ENCODE peak calls at places on chromosomes 11 and 22, in eight cellular contexts. One of them, this sample, is unnamed.

GRCh38 chr11:61896665-61897386 is 5.5 kb upstream of the FADS3 start:
- DNase-seq in HFF-Myc: no peak
- DNase-seq in fibroblast of villous mesenchyme: no peak
- DNase-seq in neural progenitor cell: no peak
- DNase-seq in colonic mucosa: no peak
- DNase-seq in cardiac fibroblast: no peak
- DNase-seq in upper lobe of right lung: no peak
- DNase-seq in tibial artery: no peak
- DNase-seq in this sample: no peak

GRCh38 chr11:100776212-100776896 is 89.3 kb downstream of the ARHGAP42 start:
- DNase-seq in HFF-Myc: no peak
- DNase-seq in fibroblast of villous mesenchyme: no peak
- DNase-seq in neural progenitor cell: no peak
- DNase-seq in colonic mucosa: no peak
- DNase-seq in cardiac fibroblast: peak
- DNase-seq in upper lobe of right lung: no peak
- DNase-seq in tibial artery: no peak
- DNase-seq in this sample: no peak

GRCh38 chr22:49608660-49609059 is 219.0 kb downstream of the BRD1 start:
- DNase-seq in HFF-Myc: no peak
- DNase-seq in fibroblast of villous mesenchyme: no peak
- DNase-seq in neural progenitor cell: no peak
- DNase-seq in colonic mucosa: no peak
- DNase-seq in cardiac fibroblast: no peak
- DNase-seq in upper lobe of right lung: no peak
- DNase-seq in tibial artery: peak
- DNase-seq in this sample: no peak

GRCh38 chr11:16558499-16558898 is 179.9 kb upstream of the C11orf58 start:
- DNase-seq in HFF-Myc: no peak
- DNase-seq in fibroblast of villous mesenchyme: no peak
- DNase-seq in neural progenitor cell: no peak
- DNase-seq in colonic mucosa: no peak
- DNase-seq in cardiac fibroblast: no peak
- DNase-seq in upper lobe of right lung: no peak
- DNase-seq in tibial artery: no peak
- DNase-seq in this sample: no peak

GRCh38 chr11:70220136-70220535 is 17.0 kb downstream of the FADD start:
- DNase-seq in HFF-Myc: no peak
- DNase-seq in fibroblast of villous mesenchyme: no peak
- DNase-seq in neural progenitor cell: no peak
- DNase-seq in colonic mucosa: no peak
- DNase-seq in cardiac fibroblast: no peak
- DNase-seq in upper lobe of right lung: no peak
- DNase-seq in tibial artery: no peak
- DNase-seq in this sample: no peak

GRCh38 chr11:63937713-63938480 is 905 bp upstream of the NAA40 start:
- DNase-seq in HFF-Myc: no peak
- DNase-seq in fibroblast of villous mesenchyme: no peak
- DNase-seq in neural progenitor cell: peak
- DNase-seq in colonic mucosa: peak
- DNase-seq in cardiac fibroblast: no peak
- DNase-seq in upper lobe of right lung: no peak
- DNase-seq in tibial artery: no peak
- DNase-seq in this sample: no peak

GRCh38 chr22:21921184-21921721 is 31.4 kb downstream of the PPM1F start:
- DNase-seq in HFF-Myc: no peak
- DNase-seq in fibroblast of villous mesenchyme: no peak
- DNase-seq in neural progenitor cell: no peak
- DNase-seq in colonic mucosa: no peak
- DNase-seq in cardiac fibroblast: no peak
- DNase-seq in upper lobe of right lung: no peak
- DNase-seq in tibial artery: no peak
- DNase-seq in this sample: no peak

GRCh38 chr22:50319503-50319951 is 7.3 kb downstream of the DENND6B start:
- DNase-seq in HFF-Myc: no peak
- DNase-seq in fibroblast of villous mesenchyme: no peak
- DNase-seq in neural progenitor cell: no peak
- DNase-seq in colonic mucosa: no peak
- DNase-seq in cardiac fibroblast: no peak
- DNase-seq in upper lobe of right lung: peak
- DNase-seq in tibial artery: no peak
- DNase-seq in this sample: no peak

GRCh38 chr11:3857628-3858027 is 2.2 kb downstream of the STIM1 start:
- DNase-seq in HFF-Myc: no peak
- DNase-seq in fibroblast of villous mesenchyme: no peak
- DNase-seq in neural progenitor cell: no peak
- DNase-seq in colonic mucosa: no peak
- DNase-seq in cardiac fibroblast: no peak
- DNase-seq in upper lobe of right lung: no peak
- DNase-seq in tibial artery: no peak
- DNase-seq in this sample: no peak

GRCh38 chr11:120236169-120237107 is 3.5 kb upstream of the POU2F3 start:
- DNase-seq in HFF-Myc: peak
- DNase-seq in fibroblast of villous mesenchyme: no peak
- DNase-seq in neural progenitor cell: no peak
- DNase-seq in colonic mucosa: no peak
- DNase-seq in cardiac fibroblast: no peak
- DNase-seq in upper lobe of right lung: no peak
- DNase-seq in tibial artery: no peak
- DNase-seq in this sample: no peak

GRCh38 chr11:119680899-119681370 is 48.1 kb downstream of the NECTIN1 start:
- DNase-seq in HFF-Myc: no peak
- DNase-seq in fibroblast of villous mesenchyme: no peak
- DNase-seq in neural progenitor cell: no peak
- DNase-seq in colonic mucosa: no peak
- DNase-seq in cardiac fibroblast: peak
- DNase-seq in upper lobe of right lung: no peak
- DNase-seq in tibial artery: no peak
- DNase-seq in this sample: no peak

GRCh38 chr11:19460718-19461405 is 220.1 kb upstream of the E2F8 start:
- DNase-seq in HFF-Myc: no peak
- DNase-seq in fibroblast of villous mesenchyme: peak
- DNase-seq in neural progenitor cell: no peak
- DNase-seq in colonic mucosa: peak
- DNase-seq in cardiac fibroblast: peak
- DNase-seq in upper lobe of right lung: no peak
- DNase-seq in tibial artery: no peak
- DNase-seq in this sample: no peak

GRCh38 chr11:120633630-120634374 is 122.3 kb downstream of the GRIK4 start:
- DNase-seq in HFF-Myc: no peak
- DNase-seq in fibroblast of villous mesenchyme: no peak
- DNase-seq in neural progenitor cell: no peak
- DNase-seq in colonic mucosa: no peak
- DNase-seq in cardiac fibroblast: no peak
- DNase-seq in upper lobe of right lung: no peak
- DNase-seq in tibial artery: no peak
- DNase-seq in this sample: no peak

GRCh38 chr11:1812274-1812673 is 22.5 kb upstream of the SYT8 start:
- DNase-seq in HFF-Myc: no peak
- DNase-seq in fibroblast of villous mesenchyme: no peak
- DNase-seq in neural progenitor cell: no peak
- DNase-seq in colonic mucosa: no peak
- DNase-seq in cardiac fibroblast: no peak
- DNase-seq in upper lobe of right lung: no peak
- DNase-seq in tibial artery: no peak
- DNase-seq in this sample: no peak

GRCh38 chr22:23147632-23148387 is 2.5 kb downstream of the RAB36 start:
- DNase-seq in HFF-Myc: no peak
- DNase-seq in fibroblast of villous mesenchyme: peak
- DNase-seq in neural progenitor cell: no peak
- DNase-seq in colonic mucosa: no peak
- DNase-seq in cardiac fibroblast: peak
- DNase-seq in upper lobe of right lung: no peak
- DNase-seq in tibial artery: no peak
- DNase-seq in this sample: no peak

GRCh38 chr11:36501236-36501635 is 8.8 kb downstream of the TRAF6 start:
- DNase-seq in HFF-Myc: no peak
- DNase-seq in fibroblast of villous mesenchyme: no peak
- DNase-seq in neural progenitor cell: no peak
- DNase-seq in colonic mucosa: no peak
- DNase-seq in cardiac fibroblast: no peak
- DNase-seq in upper lobe of right lung: no peak
- DNase-seq in tibial artery: no peak
- DNase-seq in this sample: no peak

GRCh38 chr11:102071497-102072472 is 24.5 kb downstream of the CFAP300 start:
- DNase-seq in HFF-Myc: no peak
- DNase-seq in fibroblast of villous mesenchyme: no peak
- DNase-seq in neural progenitor cell: no peak
- DNase-seq in colonic mucosa: no peak
- DNase-seq in cardiac fibroblast: no peak
- DNase-seq in upper lobe of right lung: no peak
- DNase-seq in tibial artery: no peak
- DNase-seq in this sample: no peak
- H3K4me3 ChIP-seq in HFF-Myc: no peak
- H3K4me3 ChIP-seq in fibroblast of villous mesenchyme: no peak
- H3K4me3 ChIP-seq in neural progenitor cell: no peak
- H3K4me3 ChIP-seq in colonic mucosa: no peak
- H3K4me3 ChIP-seq in cardiac fibroblast: no peak
- H3K4me3 ChIP-seq in upper lobe of right lung: no peak
- H3K4me3 ChIP-seq in tibial artery: no peak
- H3K4me3 ChIP-seq in this sample: no peak

GRCh38 chr22:46613606-46613997 is 6.6 kb upstream of the GRAMD4 start:
- DNase-seq in HFF-Myc: no peak
- DNase-seq in fibroblast of villous mesenchyme: peak
- DNase-seq in neural progenitor cell: no peak
- DNase-seq in colonic mucosa: no peak
- DNase-seq in cardiac fibroblast: peak
- DNase-seq in upper lobe of right lung: no peak
- DNase-seq in tibial artery: no peak
- DNase-seq in this sample: peak
- H3K4me3 ChIP-seq in HFF-Myc: no peak
- H3K4me3 ChIP-seq in fibroblast of villous mesenchyme: no peak
- H3K4me3 ChIP-seq in neural progenitor cell: no peak
- H3K4me3 ChIP-seq in colonic mucosa: peak
- H3K4me3 ChIP-seq in cardiac fibroblast: no peak
- H3K4me3 ChIP-seq in upper lobe of right lung: peak
- H3K4me3 ChIP-seq in tibial artery: no peak
- H3K4me3 ChIP-seq in this sample: peak

GRCh38 chr11:11740081-11740702 is 101.6 kb upstream of the USP47 start:
- DNase-seq in HFF-Myc: no peak
- DNase-seq in fibroblast of villous mesenchyme: no peak
- DNase-seq in neural progenitor cell: peak
- DNase-seq in colonic mucosa: no peak
- DNase-seq in cardiac fibroblast: no peak
- DNase-seq in upper lobe of right lung: no peak
- DNase-seq in tibial artery: no peak
- DNase-seq in this sample: no peak
- H3K4me3 ChIP-seq in HFF-Myc: no peak
- H3K4me3 ChIP-seq in fibroblast of villous mesenchyme: no peak
- H3K4me3 ChIP-seq in neural progenitor cell: no peak
- H3K4me3 ChIP-seq in colonic mucosa: no peak
- H3K4me3 ChIP-seq in cardiac fibroblast: no peak
- H3K4me3 ChIP-seq in upper lobe of right lung: no peak
- H3K4me3 ChIP-seq in tibial artery: no peak
- H3K4me3 ChIP-seq in this sample: no peak

GRCh38 chr22:35860837-35861236 is 143.2 kb downstream of the APOL5 start:
- DNase-seq in HFF-Myc: no peak
- DNase-seq in fibroblast of villous mesenchyme: no peak
- DNase-seq in neural progenitor cell: no peak
- DNase-seq in colonic mucosa: no peak
- DNase-seq in cardiac fibroblast: no peak
- DNase-seq in upper lobe of right lung: no peak
- DNase-seq in tibial artery: no peak
- DNase-seq in this sample: no peak
- H3K4me3 ChIP-seq in HFF-Myc: no peak
- H3K4me3 ChIP-seq in fibroblast of villous mesenchyme: no peak
- H3K4me3 ChIP-seq in neural progenitor cell: no peak
- H3K4me3 ChIP-seq in colonic mucosa: no peak
- H3K4me3 ChIP-seq in cardiac fibroblast: no peak
- H3K4me3 ChIP-seq in upper lobe of right lung: no peak
- H3K4me3 ChIP-seq in tibial artery: no peak
- H3K4me3 ChIP-seq in this sample: no peak

DNA sequence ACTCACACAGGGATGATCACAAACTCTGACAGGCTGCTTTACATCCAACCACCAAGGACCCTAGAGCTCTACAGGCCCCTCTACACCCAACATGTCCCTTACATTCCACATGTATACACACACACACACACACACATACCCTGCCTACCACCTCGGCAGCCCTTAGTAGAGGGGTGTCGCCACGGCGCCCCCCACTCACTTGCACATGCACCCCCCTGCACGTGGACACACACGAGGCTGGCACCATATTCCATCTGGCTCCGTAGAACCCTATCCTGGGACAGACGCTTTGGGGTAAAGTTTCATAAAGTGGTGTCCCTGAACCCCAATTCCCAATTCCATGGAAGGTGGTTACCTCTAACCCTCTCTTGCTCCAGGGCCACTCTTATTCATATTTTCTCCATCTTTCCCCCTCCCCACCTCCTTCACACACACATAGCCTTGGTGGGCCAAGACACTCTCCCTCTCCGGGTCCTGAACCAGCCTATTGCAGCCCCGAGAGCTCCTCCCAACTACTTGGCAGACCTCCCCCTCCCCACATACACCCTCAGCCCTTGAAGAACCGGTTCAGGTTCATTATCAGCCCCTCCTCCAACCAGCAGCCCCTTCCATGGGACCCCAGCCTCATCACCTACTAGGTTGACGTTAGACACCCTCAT is 809 bp downstream of the PDE2A start:
- DNase-seq in HFF-Myc: no peak
- DNase-seq in fibroblast of villous mesenchyme: no peak
- DNase-seq in neural progenitor cell: peak
- DNase-seq in colonic mucosa: no peak
- DNase-seq in cardiac fibroblast: no peak
- DNase-seq in upper lobe of right lung: no peak
- DNase-seq in tibial artery: no peak
- DNase-seq in this sample: no peak
- H3K4me3 ChIP-seq in HFF-Myc: no peak
- H3K4me3 ChIP-seq in fibroblast of villous mesenchyme: no peak
- H3K4me3 ChIP-seq in neural progenitor cell: peak
- H3K4me3 ChIP-seq in colonic mucosa: no peak
- H3K4me3 ChIP-seq in cardiac fibroblast: no peak
- H3K4me3 ChIP-seq in upper lobe of right lung: no peak
- H3K4me3 ChIP-seq in tibial artery: no peak
- H3K4me3 ChIP-seq in this sample: no peak

This sample was measured in Jurkat, Clone E6-1.